ENCODE peak calls at places on chromosomes 12 and 14, in ten cellular contexts. X is iPS-NIHi11; A is GM03348; T is left ventricle myocardium superior; I is breast epithelium; C is activated gamma-delta T cell treated with anti-CD3 and anti-CD28 coated beads, Interleukin-2, amount 50 U/mL, for 16 hours; E is head of caudate nucleus; M is fibroblast of pulmonary artery; O is NCI-H2081; R is NAMALWA. F is an unnamed sample.

GRCh38 chr12:101678081-101678480 is 19.4 kb upstream of the CHPT1 start:
- DNase-seq in X (no peak), A (no peak), T (no peak), I (no peak), C (no peak), E (no peak), M (no peak), O (no peak), R (no peak), F (no peak)

GRCh38 chr14:97411938-97412612 is 614.9 kb downstream of the VRK1 start:
- DNase-seq in X (peak; percentile 33), A (no peak), T (no peak), I (no peak), C (no peak), E (peak; percentile 37), M (no peak), O (no peak), R (no peak), F (no peak)

GRCh38 chr12:88063375-88063774 is 34.2 kb upstream of the C12orf50 start:
- DNase-seq in X (no peak), A (peak; percentile 3), T (no peak), I (no peak), C (no peak), E (no peak), M (peak; percentile 23), O (no peak), R (no peak), F (no peak)

GRCh38 chr14:80315681-80316080 is 104.4 kb upstream of the DIO2 start:
- DNase-seq in X (no peak), A (peak; percentile 40), T (no peak), I (no peak), C (no peak), E (no peak), M (no peak), O (no peak), R (no peak), F (no peak)

GRCh38 chr14:22928237-22929103 is 706 bp downstream of the PRMT5 start:
- DNase-seq in X (no peak), A (no peak), T (no peak), I (no peak), C (no peak), E (no peak), M (no peak), O (no peak), R (no peak), F (no peak)

GRCh38 chr12:48764521-48764920 is 24.4 kb downstream of the ADCY6 start:
- DNase-seq in X (no peak), A (no peak), T (no peak), I (no peak), C (no peak), E (no peak), M (no peak), O (no peak), R (no peak), F (no peak)

GRCh38 chr12:24222968-24223367 is 273.5 kb upstream of the SOX5 start:
- DNase-seq in X (no peak), A (no peak), T (no peak), I (no peak), C (no peak), E (no peak), M (peak; percentile 86), O (no peak), R (no peak), F (no peak)

GRCh38 chr12:94644622-94645021 is 5.7 kb downstream of the TMCC3 start:
- DNase-seq in X (no peak), A (no peak), T (no peak), I (no peak), C (no peak), E (no peak), M (peak; percentile 57), O (no peak), R (no peak), F (no peak)

GRCh38 chr12:613996-614726 is 49.1 kb downstream of the NINJ2 start:
- DNase-seq in X (peak; percentile 38), A (no peak), T (peak; percentile 56), I (no peak), C (no peak), E (peak; percentile 51), M (peak; percentile 26), O (no peak), R (peak; percentile 43), F (no peak)

GRCh38 chr12:98066251-98066650 is 449.1 kb upstream of the TMPO start:
- DNase-seq in X (no peak), A (no peak), T (no peak), I (no peak), C (no peak), E (no peak), M (no peak), O (no peak), R (no peak), F (no peak)